ENCODE peak calls at places on chromosomes 5 and 9, in four cellular contexts. One of them, this sample, is unnamed.
A peak's percentile ranks its signal among the peaks of the same experiment; 100 is the strongest.

GRCh38 chr5:178247481-178248456 is 15.2 kb upstream of the PHYKPL start:
- DNase-seq in pancreas: no peak
- DNase-seq in gastrocnemius medialis: no peak
- DNase-seq in sigmoid colon: no peak
- DNase-seq in this sample: no peak

GRCh38 chr5:116766470-116766947 is 191.9 kb upstream of the SEMA6A start:
- DNase-seq in pancreas: no peak
- DNase-seq in gastrocnemius medialis: no peak
- DNase-seq in sigmoid colon: peak; percentile 77
- DNase-seq in this sample: no peak

GRCh38 chr9:133124123-133124948 is 3.3 kb upstream of the RALGDS start:
- DNase-seq in pancreas: no peak
- DNase-seq in gastrocnemius medialis: no peak
- DNase-seq in sigmoid colon: no peak
- DNase-seq in this sample: no peak

GRCh38 chr9:88460583-88461332 is 72.5 kb downstream of the SPIN1 start:
- DNase-seq in pancreas: no peak
- DNase-seq in gastrocnemius medialis: no peak
- DNase-seq in sigmoid colon: no peak
- DNase-seq in this sample: no peak

GRCh38 chr9:133160742-133161541 is 2.8 kb downstream of the GBGT1 start:
- DNase-seq in pancreas: peak; percentile 61
- DNase-seq in gastrocnemius medialis: peak; percentile 51
- DNase-seq in sigmoid colon: peak; percentile 91
- DNase-seq in this sample: no peak

GRCh38 chr9:127253446-127253845 is 11.1 kb upstream of the GARNL3 start:
- DNase-seq in pancreas: no peak
- DNase-seq in gastrocnemius medialis: no peak
- DNase-seq in sigmoid colon: no peak
- DNase-seq in this sample: no peak

GRCh38 chr5:176754376-176754942 is 55.9 kb upstream of the UNC5A start:
- DNase-seq in pancreas: no peak
- DNase-seq in gastrocnemius medialis: no peak
- DNase-seq in sigmoid colon: no peak
- DNase-seq in this sample: no peak

GRCh38 chr5:147751156-147751830 is 31.2 kb downstream of the JAKMIP2 start:
- DNase-seq in pancreas: no peak
- DNase-seq in gastrocnemius medialis: no peak
- DNase-seq in sigmoid colon: peak; percentile 85
- DNase-seq in this sample: no peak

GRCh38 chr9:127723450-127723849 is 7.6 kb downstream of the TTC16 start:
- DNase-seq in pancreas: no peak
- DNase-seq in gastrocnemius medialis: no peak
- DNase-seq in sigmoid colon: no peak
- DNase-seq in this sample: no peak

GRCh38 chr9:68966496-68966944 is 47.4 kb downstream of the PRKACG start:
- DNase-seq in pancreas: no peak
- DNase-seq in gastrocnemius medialis: no peak
- DNase-seq in sigmoid colon: no peak
- DNase-seq in this sample: no peak

GRCh38 chr5:66558562-66558961 is 37.6 kb upstream of the MAST4 start:
- DNase-seq in pancreas: no peak
- DNase-seq in gastrocnemius medialis: no peak
- DNase-seq in sigmoid colon: no peak
- DNase-seq in this sample: no peak

GRCh38 chr5:114101153-114101552 is 260.7 kb upstream of the KCNN2 start:
- DNase-seq in pancreas: no peak
- DNase-seq in gastrocnemius medialis: no peak
- DNase-seq in sigmoid colon: no peak
- DNase-seq in this sample: no peak

GRCh38 chr5:1892685-1893445 is 10.1 kb upstream of the IRX4 start:
- DNase-seq in pancreas: no peak
- DNase-seq in gastrocnemius medialis: no peak
- DNase-seq in sigmoid colon: no peak
- DNase-seq in this sample: no peak

GRCh38 chr9:110048473-110048975 is 159.4 kb downstream of the C9orf152 start:
- DNase-seq in pancreas: peak; percentile 48
- DNase-seq in gastrocnemius medialis: peak; percentile 30
- DNase-seq in sigmoid colon: peak; percentile 91
- DNase-seq in this sample: no peak